ENCODE peak calls at places on chromosomes 1 and 21, in five cellular contexts. O is psoas muscle, X is tibial nerve, D is kidney, J is pancreas. I is an unnamed sample. For H3K4me1, the result is how much of the 10 kb centered on the place peaks cover.

GRCh38 chr1:117120774-117121588 is 568 bp downstream of the TRIM45 start:
- DNase-seq in O (no peak), X (no peak), J (no peak), D (no peak), I (no peak)

GRCh38 chr1:174428033-174428432 is 19.7 kb upstream of the GPR52 start:
- DNase-seq in O (no peak), D (no peak), X (no peak), J (no peak), I (no peak)

GRCh38 chr21:37450385-37451044 is 83.9 kb downstream of the DYRK1A start:
- DNase-seq in X (no peak), J (no peak), O (no peak), D (no peak), I (no peak)

GRCh38 chr1:218344814-218345672 is at the start of gene TGFB2:
- DNase-seq in J (no peak), D (no peak), O (peak), X (peak), I (peak)

GRCh38 chr1:15173863-15174614 is 20.5 kb downstream of the TMEM51 start:
- DNase-seq in J (no peak), X (no peak), O (no peak), D (no peak), I (no peak)

GRCh38 chr21:44695176-44695575 is 1.8 kb upstream of the KRTAP10-12 start:
- DNase-seq in X (no peak), O (no peak), D (peak), J (no peak), I (peak)

GRCh38 chr1:240803151-240803550 is 191.2 kb upstream of the GREM2 start:
- DNase-seq in O (no peak), D (no peak), J (no peak), X (no peak), I (no peak)

GRCh38 chr1:108007531-108007930 is 42.6 kb upstream of the VAV3 start:
- DNase-seq in D (no peak), J (no peak), X (no peak), O (no peak), I (no peak)

GRCh38 chr1:41662656-41663437 is 178.4 kb upstream of the EDN2 start:
- DNase-seq in O (peak), D (peak), X (no peak), J (peak), I (peak)

GRCh38 chr1:87958711-87959110 is 630.0 kb downstream of the LMO4 start:
- DNase-seq in D (no peak), O (no peak), J (no peak), X (no peak), I (no peak)

GRCh38 chr21:32256873-32257620 is 21.8 kb downstream of the MIS18A start:
- DNase-seq in D (peak), O (peak), X (peak), J (peak), I (peak)

GRCh38 chr1:42657981-42658879 is at the start of gene PPIH:
- DNase-seq in O (peak), D (peak), J (peak), X (peak), I (peak)

GRCh38 chr1:8721681-8722324 is 95.6 kb downstream of the RERE start:
- DNase-seq in O (no peak), X (no peak), J (no peak), D (no peak), I (no peak)

GRCh38 chr1:175005085-175005783 is 5.5 kb downstream of the CACYBP start:
- DNase-seq in O (no peak), D (no peak), J (no peak), X (no peak), I (no peak)

GRCh38 chr1:48916121-48917069 is 139.7 kb upstream of the BEND5 start:
- DNase-seq in D (no peak), O (no peak), J (no peak), X (no peak), I (no peak)

GRCh38 chr1:116921937-116922336 is 12.2 kb downstream of the PTGFRN start:
- DNase-seq in X (no peak), O (no peak), D (no peak), J (no peak), I (no peak)

GRCh38 chr21:45590726-45591618 is 48.7 kb upstream of the SLC19A1 start:
- DNase-seq in J (peak), X (no peak), O (peak), D (peak), I (no peak)

GRCh38 chr1:117754061-117754969 is 148.5 kb downstream of the TENT5C start:
- DNase-seq in D (no peak), J (no peak), O (peak), X (no peak), I (peak)

DNA sequence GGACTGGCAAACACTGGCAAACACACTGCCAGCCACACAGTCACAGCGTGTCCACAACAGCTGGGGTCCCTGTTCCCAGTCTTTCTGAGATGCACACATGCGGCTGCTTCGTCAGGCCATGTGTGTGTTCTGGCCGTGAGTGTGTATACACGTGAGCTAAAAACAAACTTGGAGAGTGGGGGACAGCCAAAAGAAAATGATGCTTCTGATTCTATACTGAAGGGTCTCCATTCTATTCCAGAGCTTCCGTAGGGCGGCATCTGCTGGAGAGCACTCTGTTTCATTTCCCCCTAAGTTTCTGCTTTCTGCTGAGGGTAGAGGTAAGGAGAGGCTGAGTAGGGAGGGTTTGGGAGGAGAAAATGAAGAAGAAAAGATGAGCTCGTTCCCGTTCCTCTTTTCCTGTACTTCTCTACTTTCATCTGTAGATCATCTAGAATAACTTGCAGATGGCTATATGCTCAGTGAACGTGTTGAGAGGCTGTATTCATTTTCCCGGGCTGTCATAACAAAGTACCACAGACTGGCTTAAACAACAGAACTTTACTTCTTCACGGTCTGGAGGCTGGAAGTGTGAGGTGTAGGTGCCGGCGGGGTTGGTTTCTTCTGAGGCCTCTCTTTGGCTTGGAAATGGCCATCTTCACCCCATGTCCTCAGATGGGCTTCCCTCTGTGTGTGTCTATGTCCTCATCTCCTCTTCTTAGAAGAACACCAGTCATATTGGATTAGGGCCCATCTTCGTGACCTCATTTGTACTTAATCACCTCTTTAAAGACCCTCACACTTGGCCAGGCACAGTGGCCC is 151.6 kb downstream of the TOMM20 start:
- DNase-seq in D (peak), O (no peak), X (no peak), J (no peak), I (no peak)
- H3K4me1 ChIP-seq in D (half or more), O (half or more), X (half or more), J (under half), I (under half)

DNA sequence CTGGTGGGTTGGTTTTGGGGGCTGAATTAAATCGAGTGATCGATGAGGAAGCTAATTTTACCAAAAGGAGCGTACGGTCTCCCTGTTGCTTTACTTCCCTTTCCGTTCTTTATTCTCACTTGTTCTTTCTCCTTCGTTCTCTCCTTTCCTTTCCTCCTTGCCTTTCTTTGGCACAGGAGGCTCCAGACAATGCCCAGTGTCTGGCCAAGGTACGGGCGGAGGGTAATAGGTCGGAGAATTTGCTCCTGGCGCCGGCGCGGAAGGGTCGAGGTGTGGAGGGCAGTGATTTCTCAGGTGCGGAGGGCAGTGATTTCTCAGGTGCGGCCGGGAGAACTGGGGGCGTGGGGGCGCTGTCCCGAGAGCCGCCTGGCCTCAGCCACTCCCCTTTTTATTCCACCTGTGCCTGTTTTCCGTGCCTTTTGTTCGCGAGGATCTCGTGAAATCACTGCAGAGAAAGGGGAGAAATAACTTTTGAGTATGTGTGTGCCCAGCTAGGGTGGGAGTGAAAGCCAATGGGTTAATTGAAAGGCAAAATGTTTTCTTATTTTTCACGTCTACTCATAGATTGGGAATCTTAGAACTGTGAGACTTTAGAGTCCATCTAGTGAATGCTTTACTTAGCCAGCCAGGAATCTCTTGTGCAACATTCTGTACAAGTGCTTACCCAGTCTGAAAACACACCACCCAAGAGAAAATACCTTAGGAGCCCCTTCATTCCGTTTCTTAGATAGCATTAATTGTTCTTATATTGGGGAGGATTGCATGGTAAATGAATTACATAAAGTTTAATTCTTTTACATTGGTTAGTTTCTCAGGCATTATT is 1.3 kb downstream of the FNBP1L start:
- DNase-seq in O (no peak), D (peak), X (no peak), J (peak), I (no peak)
- H3K27ac ChIP-seq in O (peak), D (peak), X (peak), J (peak), I (peak)

GRCh38 chr1:246304468-246305259 is 202.4 kb downstream of the SMYD3 start:
- DNase-seq in O (no peak), J (no peak), X (no peak), D (no peak), I (no peak)
- TF ChIP-seq CTCF in O (no peak), J (no peak), X (no peak), D (no peak), I (no peak)

DNA sequence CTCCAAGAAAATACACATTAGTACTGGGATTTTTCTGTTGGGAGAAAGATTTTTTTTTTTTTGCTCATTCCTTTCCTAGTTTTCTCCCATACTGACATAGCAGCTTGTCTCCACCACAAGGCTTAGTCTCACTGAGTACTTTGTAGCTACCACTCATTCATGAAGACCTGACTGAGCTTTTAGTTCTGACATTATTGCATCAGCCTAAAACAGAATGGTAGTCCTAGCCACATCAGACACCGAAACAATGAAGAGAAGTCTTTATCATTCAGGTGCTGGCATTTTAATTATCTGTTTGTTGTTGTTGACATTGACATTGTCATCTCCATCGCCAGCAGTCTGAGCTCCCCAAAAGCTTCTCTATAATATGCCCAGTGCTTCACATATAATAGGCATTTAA is 21.1 kb upstream of the C1orf21 start:
- DNase-seq in D (no peak), O (no peak), X (no peak), J (no peak), I (no peak)
- H3K4me1 ChIP-seq in D (under half), O (under half), X (under half), J (under half), I (under half)

GRCh38 chr1:10861822-10862221 is 65.4 kb upstream of the CASZ1 start:
- DNase-seq in D (no peak), O (no peak), J (no peak), X (no peak), I (no peak)
- H3K27ac ChIP-seq in D (no peak), O (peak), J (no peak), X (no peak), I (no peak)

GRCh38 chr1:89736937-89737733 is 83.7 kb upstream of the LRRC8D start:
- DNase-seq in J (no peak), X (no peak), D (no peak), O (no peak), I (no peak)
- TF ChIP-seq CTCF in J (no peak), X (no peak), D (no peak), O (no peak), I (no peak)

GRCh38 chr21:41747943-41748738 is 18.7 kb downstream of the RIPK4 start:
- DNase-seq in D (peak), J (peak), X (no peak), O (no peak), I (no peak)
- H3K4me1 ChIP-seq in D (under half), J (under half), X (under half), O (under half), I (under half)

DNA sequence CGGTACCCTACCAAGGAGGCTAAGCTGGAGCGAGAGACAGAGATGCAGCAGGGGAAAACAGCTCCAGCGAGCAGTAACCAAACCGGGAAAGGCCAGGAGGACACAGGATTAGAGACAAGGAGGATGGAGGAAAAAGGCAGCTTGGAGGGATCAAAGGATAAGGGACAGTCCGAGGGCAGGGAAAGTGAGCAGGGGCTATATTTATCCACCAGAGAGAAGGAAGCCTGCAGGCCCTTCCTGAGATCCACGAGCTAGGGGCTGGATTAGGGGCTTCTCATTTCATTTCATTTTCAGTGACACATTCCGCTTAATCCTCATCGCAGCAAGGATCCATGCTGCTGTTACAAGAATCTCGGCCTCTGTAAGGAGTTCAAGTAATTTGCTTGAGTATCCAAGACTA is 33.8 kb upstream of the PRELP start:
- DNase-seq in D (no peak), J (no peak), X (no peak), O (no peak), I (no peak)
- H3K27ac ChIP-seq in D (no peak), J (no peak), X (peak), O (no peak), I (peak)